ENCODE peak calls at places on chromosome 5, in four cellular contexts. M, W, J and G are unnamed samples.

GRCh38 chr5:602466-603035 is 9.6 kb upstream of the CEP72 start:
- DNase-seq in M (no peak), W (no peak), J (no peak), G (no peak)

GRCh38 chr5:17928571-17928970 is 294.3 kb downstream of the TAF11L14 start:
- DNase-seq in M (no peak), W (no peak), J (no peak), G (no peak)

GRCh38 chr5:68436686-68437520 is 221.3 kb downstream of the PIK3R1 start:
- DNase-seq in M (no peak), W (no peak), J (peak), G (no peak)

GRCh38 chr5:8710426-8710930 is 835.4 kb downstream of the SEMA5A start:
- DNase-seq in M (no peak), W (no peak), J (no peak), G (no peak)

GRCh38 chr5:11619339-11620028 is 284.8 kb downstream of the CTNND2 start:
- DNase-seq in M (peak), W (no peak), J (no peak), G (no peak)

GRCh38 chr5:10832987-10833386 is 72.0 kb upstream of the DAP start:
- DNase-seq in M (peak), W (no peak), J (no peak), G (no peak)

GRCh38 chr5:156096259-156096658 is 230.7 kb upstream of the SGCD start:
- DNase-seq in M (no peak), W (no peak), J (no peak), G (no peak)

GRCh38 chr5:37871023-37871815 is 31.4 kb upstream of the GDNF start:
- DNase-seq in M (no peak), W (no peak), J (no peak), G (no peak)

GRCh38 chr5:95358858-95359257 is 32.3 kb upstream of the FAM81B start:
- DNase-seq in M (no peak), W (no peak), J (no peak), G (no peak)

GRCh38 chr5:57004800-57005199 is 52.9 kb upstream of the MIER3 start:
- DNase-seq in M (peak), W (no peak), J (no peak), G (no peak)

GRCh38 chr5:19706776-19707175 is 281.2 kb downstream of the CDH18 start:
- DNase-seq in M (no peak), W (no peak), J (no peak), G (no peak)

GRCh38 chr5:24850911-24851310 is 206.1 kb upstream of the CDH10 start:
- DNase-seq in M (no peak), W (no peak), J (no peak), G (no peak)

GRCh38 chr5:3339798-3340115 is 255.9 kb upstream of the IRX1 start:
- DNase-seq in M (no peak), W (no peak), J (no peak), G (no peak)

GRCh38 chr5:33369470-33370134 is 71.2 kb upstream of the TARS1 start:
- DNase-seq in M (no peak), W (no peak), J (no peak), G (no peak)

GRCh38 chr5:136212252-136212721 is 19.3 kb upstream of the SMIM32 start:
- DNase-seq in M (peak), W (no peak), J (peak), G (peak)

GRCh38 chr5:78328585-78329173 is 31.7 kb upstream of the SCAMP1 start:
- DNase-seq in M (no peak), W (no peak), J (no peak), G (no peak)

GRCh38 chr5:9456435-9457042 is 89.3 kb downstream of the SEMA5A start:
- DNase-seq in M (no peak), W (no peak), J (peak), G (no peak)

GRCh38 chr5:54673523-54674225 is 156.1 kb downstream of the SNX18 start:
- DNase-seq in M (no peak), W (peak), J (no peak), G (no peak)

GRCh38 chr5:59842999-59843398 is 50.5 kb downstream of the PDE4D start:
- DNase-seq in M (no peak), W (no peak), J (no peak), G (no peak)

GRCh38 chr5:73031839-73032238 is 76.0 kb downstream of the FCHO2 start:
- DNase-seq in M (no peak), W (no peak), J (peak), G (no peak)

GRCh38 chr5:75681125-75681830 is 36.0 kb downstream of the POC5 start:
- DNase-seq in M (peak), W (no peak), J (no peak), G (peak)

GRCh38 chr5:4185127-4185526 is 589.5 kb downstream of the IRX1 start:
- DNase-seq in M (no peak), W (no peak), J (no peak), G (no peak)

GRCh38 chr5:134451618-134452505 is 40.2 kb upstream of the CDKN2AIPNL start:
- DNase-seq in M (no peak), W (no peak), J (no peak), G (peak)

GRCh38 chr5:60533789-60534188 is 166.2 kb downstream of the DEPDC1B start:
- DNase-seq in M (no peak), W (no peak), J (no peak), G (peak)

GRCh38 chr5:81948349-81948748 is 23.5 kb upstream of the ATG10 start:
- DNase-seq in M (no peak), W (no peak), J (no peak), G (no peak)
- TF ChIP-seq NFIC in M (no peak), W (no peak), J (no peak), G (no peak)

DNA sequence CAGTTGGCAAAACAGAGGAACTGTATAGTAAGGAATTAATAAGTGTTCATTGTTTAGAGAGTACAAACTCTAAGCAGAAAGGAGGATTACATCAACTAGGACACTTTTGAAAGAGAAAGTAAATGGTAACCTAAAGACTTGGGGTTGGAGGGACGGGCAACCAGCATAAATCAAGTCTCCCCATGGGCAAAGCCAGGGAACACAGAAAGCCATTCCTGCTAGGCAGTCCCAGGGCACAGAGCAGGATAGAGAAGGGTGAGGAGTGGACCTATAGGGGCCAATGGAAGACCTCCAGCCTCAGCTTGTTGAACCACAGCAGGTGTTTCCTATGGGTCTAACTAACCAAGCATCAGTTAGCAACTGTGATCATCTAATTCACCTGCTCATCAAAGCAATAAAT is 9.2 kb upstream of the ERAP1 start:
- DNase-seq in M (no peak), W (no peak), J (no peak), G (no peak)
- TF ChIP-seq NFIC in M (no peak), W (no peak), J (no peak), G (no peak)

GRCh38 chr5:142425286-142426065 is 100.7 kb upstream of the SPRY4 start:
- DNase-seq in M (no peak), W (no peak), J (no peak), G (no peak)
- TF ChIP-seq NFIC in M (no peak), W (no peak), J (no peak), G (no peak)

GRCh38 chr5:146751054-146751453 is 127.5 kb downstream of the PPP2R2B start:
- DNase-seq in M (no peak), W (no peak), J (no peak), G (no peak)

GRCh38 chr5:146754621-146755020 is 123.9 kb downstream of the PPP2R2B start:
- DNase-seq in M (no peak), W (no peak), J (no peak), G (no peak)

GRCh38 chr5:146748533-146748932 is 130.0 kb downstream of the PPP2R2B start:
- DNase-seq in M (no peak), W (no peak), J (no peak), G (no peak)

GRCh38 chr5:146753618-146754123 is 124.9 kb downstream of the PPP2R2B start:
- DNase-seq in M (no peak), W (no peak), J (no peak), G (no peak)

DNA sequence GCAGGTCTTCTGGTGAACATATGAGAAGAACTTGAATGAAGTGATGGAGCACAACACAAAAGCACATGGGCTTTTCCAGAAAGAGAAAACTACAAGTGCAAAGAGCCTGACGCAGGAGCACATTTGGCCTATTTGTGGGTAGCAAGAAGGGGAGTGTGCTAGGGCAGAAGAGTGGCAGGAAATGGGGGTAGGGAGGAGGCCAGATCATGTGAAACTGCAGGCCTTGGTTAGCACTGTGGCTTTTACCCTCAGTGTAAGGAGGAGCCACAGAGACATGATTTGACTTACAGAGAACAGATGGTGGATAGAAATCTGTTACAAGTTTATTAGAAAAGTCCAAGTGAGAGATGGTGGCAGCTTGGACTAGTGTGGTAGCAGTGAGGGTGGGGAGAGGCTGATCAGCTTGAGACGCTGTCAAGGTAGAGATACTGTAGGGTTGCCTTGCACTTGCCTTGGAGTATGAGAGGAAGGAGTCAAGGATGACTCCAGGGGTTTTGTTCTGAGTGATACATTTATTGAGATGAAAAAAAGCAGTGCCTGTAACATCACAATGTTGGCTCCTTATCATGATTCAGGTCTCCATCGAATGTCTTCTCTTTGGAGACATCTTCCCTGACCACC is 126.7 kb downstream of the PPP2R2B start:
- DNase-seq in M (no peak), W (peak), J (no peak), G (no peak)
- TF ChIP-seq NFIC in M (no peak), W (no peak), J (no peak), G (no peak)

DNA sequence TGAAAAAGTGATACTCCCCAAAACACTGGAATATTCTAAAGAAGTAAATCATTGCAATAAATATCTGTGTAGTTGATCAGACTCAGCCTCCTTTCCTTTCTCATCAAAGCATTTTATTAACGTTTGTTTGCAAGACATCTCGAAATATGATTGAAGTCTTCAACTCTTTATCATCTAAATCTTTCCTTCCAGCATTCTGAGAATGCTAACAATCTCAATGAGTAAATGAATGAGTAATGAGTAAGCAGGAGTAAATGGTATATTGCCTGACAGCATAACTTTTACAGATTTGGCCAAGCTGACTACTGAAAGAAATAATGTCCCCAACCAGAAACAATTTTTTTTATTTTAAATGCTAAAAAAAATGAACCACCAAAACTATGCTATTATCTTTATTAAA is 157.1 kb downstream of the SLCO4C1 start:
- DNase-seq in M (no peak), W (no peak), J (no peak), G (no peak)
- TF ChIP-seq NFIC in M (no peak), W (no peak), J (no peak), G (no peak)

DNA sequence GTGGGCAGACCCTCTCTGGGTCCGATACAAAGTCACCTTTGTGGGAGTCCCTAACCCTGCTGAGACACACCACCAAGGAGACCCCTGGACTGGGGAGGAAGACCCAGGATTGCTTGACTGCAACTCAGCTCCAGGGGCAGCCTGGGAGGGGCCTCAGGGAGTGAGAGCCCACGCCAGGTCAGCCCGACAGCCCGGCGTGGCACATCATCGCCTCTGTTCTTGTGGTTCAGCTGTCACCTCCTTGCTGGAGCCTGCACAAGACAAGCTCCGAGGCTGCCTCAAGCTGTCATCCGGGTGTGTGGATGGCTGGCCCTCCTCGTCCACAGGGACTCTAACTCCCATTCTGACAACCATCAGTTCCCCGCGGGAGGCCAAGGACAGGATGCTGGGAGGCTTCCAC is 133.6 kb downstream of the ZNF354C start:
- DNase-seq in M (no peak), W (no peak), J (no peak), G (no peak)
- TF ChIP-seq NFIC in M (no peak), W (no peak), J (no peak), G (no peak)

DNA sequence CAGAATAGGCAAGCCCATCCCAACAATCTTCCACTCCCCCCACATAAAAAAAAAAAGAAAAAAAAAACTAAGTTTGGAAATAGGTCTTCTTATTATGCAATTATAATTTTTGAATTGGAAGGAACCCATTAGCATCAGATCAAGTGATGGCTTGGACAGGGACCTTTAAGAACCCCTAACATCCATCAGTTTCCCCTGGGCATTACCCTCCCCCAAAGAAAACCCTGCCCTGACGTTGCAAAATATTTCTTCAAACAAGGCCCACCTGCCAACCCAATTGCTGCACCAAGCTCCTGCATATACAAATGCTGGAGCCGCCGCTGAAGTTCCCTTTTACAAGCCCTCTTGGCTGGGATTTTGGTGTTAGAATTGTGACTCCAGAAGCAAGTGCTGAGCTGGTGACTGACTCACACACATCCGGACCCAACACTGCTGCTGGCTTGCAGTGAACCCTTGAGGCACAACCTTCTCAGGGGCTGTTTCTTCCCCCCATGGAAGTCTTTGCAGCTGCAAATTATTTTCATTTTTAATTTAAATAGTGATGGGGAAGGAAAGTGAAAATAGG is 56.1 kb upstream of the AFAP1L1 start:
- DNase-seq in M (no peak), W (no peak), J (no peak), G (no peak)
- TF ChIP-seq NFIC in M (no peak), W (no peak), J (no peak), G (no peak)